ENCODE peak calls at places on chromosomes 1 and 21, in four cellular contexts. R, K, Z and H are unnamed samples.

GRCh38 chr1:47536646-47537118 is 98.8 kb downstream of the FOXD2 start:
- DNase-seq in Z (peak), R (no peak), K (no peak), H (no peak)

GRCh38 chr1:55309053-55309452 is 93.9 kb upstream of the USP24 start:
- DNase-seq in Z (no peak), K (no peak), R (no peak), H (no peak)

GRCh38 chr1:16392740-16393139 is 25.7 kb downstream of the SZRD1 start:
- DNase-seq in Z (no peak), K (no peak), R (no peak), H (no peak)

GRCh38 chr1:186033744-186034345 is 299.7 kb downstream of the HMCN1 start:
- DNase-seq in K (peak), R (no peak), Z (no peak), H (no peak)

GRCh38 chr1:35692310-35692709 is 26.4 kb downstream of the C1orf216 start:
- DNase-seq in K (no peak), Z (no peak), R (no peak), H (no peak)

GRCh38 chr1:182080955-182081582 is 19.6 kb upstream of the ZNF648 start:
- DNase-seq in K (peak), Z (peak), R (peak), H (peak)

GRCh38 chr1:153849487-153850185 is 73.1 kb downstream of the GATAD2B start:
- DNase-seq in R (peak), K (no peak), Z (no peak), H (peak)

GRCh38 chr1:6486433-6487011 is 4.9 kb downstream of the PLEKHG5 start:
- DNase-seq in Z (peak), R (peak), K (peak), H (peak)

GRCh38 chr1:198798923-198799386 is 160.1 kb downstream of the PTPRC start:
- DNase-seq in R (no peak), Z (no peak), K (no peak), H (peak)

GRCh38 chr1:86214605-86215004 is 58.0 kb upstream of the COL24A1 start:
- DNase-seq in Z (no peak), K (no peak), R (no peak), H (no peak)

GRCh38 chr1:221470000-221470698 is 271.7 kb downstream of the DUSP10 start:
- DNase-seq in K (peak), Z (no peak), R (no peak), H (no peak)

GRCh38 chr1:205938682-205939081 is 4.6 kb downstream of the SLC26A9 start:
- DNase-seq in K (no peak), R (no peak), Z (no peak), H (no peak)

GRCh38 chr1:29732438-29732837 is 496.1 kb downstream of the PTPRU start:
- DNase-seq in R (no peak), K (no peak), Z (no peak), H (no peak)

GRCh38 chr1:207698822-207699483 is 52.9 kb upstream of the CD46 start:
- DNase-seq in K (peak), Z (peak), R (peak), H (no peak)

GRCh38 chr1:6476483-6476882 is 10.5 kb upstream of the TNFRSF25 start:
- DNase-seq in R (no peak), K (no peak), Z (peak), H (no peak)

GRCh38 chr1:51963592-51964308 is 26.8 kb downstream of the RAB3B start:
- DNase-seq in Z (no peak), K (no peak), R (no peak), H (no peak)

GRCh38 chr1:236759252-236759859 is 35.7 kb upstream of the MTR start:
- DNase-seq in R (peak), Z (peak), K (peak), H (peak)

GRCh38 chr1:111334169-111334568 is 43.5 kb downstream of the CHIA start:
- DNase-seq in R (peak), K (peak), Z (peak), H (peak)

GRCh38 chr1:87642581-87643129 is 314.0 kb downstream of the LMO4 start:
- DNase-seq in R (no peak), K (no peak), Z (no peak), H (no peak)

GRCh38 chr1:165525708-165526107 is 18.1 kb upstream of the LRRC52 start:
- DNase-seq in R (no peak), K (no peak), Z (no peak), H (no peak)

GRCh38 chr1:94014635-94015488 is 105.6 kb upstream of the GCLM start:
- DNase-seq in R (no peak), K (peak), Z (no peak), H (no peak)

GRCh38 chr1:245155186-245156040 is 628 bp downstream of the KIF26B start:
- DNase-seq in K (peak), Z (peak), R (peak), H (peak)

GRCh38 chr1:8848663-8849386 is 29.7 kb downstream of the ENO1 start:
- DNase-seq in Z (peak), R (peak), K (peak), H (peak)

GRCh38 chr1:107444302-107444701 is 303.5 kb downstream of the NTNG1 start:
- DNase-seq in Z (no peak), R (no peak), K (no peak), H (no peak)

GRCh38 chr1:22547818-22548454 is 15.4 kb upstream of the EPHA8 start:
- DNase-seq in K (no peak), R (no peak), Z (no peak), H (no peak)

GRCh38 chr1:241470361-241470760 is 49.2 kb downstream of the FH start:
- DNase-seq in Z (no peak), K (no peak), R (no peak), H (no peak)

GRCh38 chr21:46158666-46159300 is 3.4 kb upstream of the FTCD start:
- DNase-seq in K (no peak), R (no peak), Z (no peak), H (no peak)

GRCh38 chr21:35658242-35658641 is 402.1 kb downstream of the SETD4 start:
- DNase-seq in R (no peak), K (no peak), Z (no peak), H (no peak)

GRCh38 chr1:111605553-111605952 is 14.0 kb upstream of the RAP1A start:
- DNase-seq in K (peak), R (no peak), Z (no peak), H (no peak)

GRCh38 chr1:22443332-22443731 is 8.3 kb upstream of the ZBTB40 start:
- DNase-seq in K (no peak), R (no peak), Z (no peak), H (no peak)

GRCh38 chr1:235996048-235996785 is 68.7 kb downstream of the NID1 start:
- DNase-seq in K (no peak), R (no peak), Z (no peak), H (peak)

GRCh38 chr1:53470155-53470554 is 11.0 kb downstream of the DMRTB1 start:
- DNase-seq in K (peak), R (no peak), Z (peak), H (peak)

GRCh38 chr1:108961752-108962486 is 1.4 kb downstream of the CLCC1 start:
- DNase-seq in Z (peak), R (no peak), K (no peak), H (no peak)

GRCh38 chr21:26883768-26884167 is 38.6 kb upstream of the ADAMTS1 start:
- DNase-seq in K (no peak), R (no peak), Z (no peak), H (no peak)

GRCh38 chr1:241485554-241485992 is 34.0 kb downstream of the FH start:
- DNase-seq in Z (no peak), K (peak), R (peak), H (peak)

GRCh38 chr1:186792870-186793581 is 35.7 kb upstream of the PLA2G4A start:
- DNase-seq in Z (no peak), R (no peak), K (peak), H (no peak)

GRCh38 chr1:207084701-207085180 is 3.9 kb upstream of the C4BPB start:
- DNase-seq in R (peak), Z (peak), K (peak), H (peak)

DNA sequence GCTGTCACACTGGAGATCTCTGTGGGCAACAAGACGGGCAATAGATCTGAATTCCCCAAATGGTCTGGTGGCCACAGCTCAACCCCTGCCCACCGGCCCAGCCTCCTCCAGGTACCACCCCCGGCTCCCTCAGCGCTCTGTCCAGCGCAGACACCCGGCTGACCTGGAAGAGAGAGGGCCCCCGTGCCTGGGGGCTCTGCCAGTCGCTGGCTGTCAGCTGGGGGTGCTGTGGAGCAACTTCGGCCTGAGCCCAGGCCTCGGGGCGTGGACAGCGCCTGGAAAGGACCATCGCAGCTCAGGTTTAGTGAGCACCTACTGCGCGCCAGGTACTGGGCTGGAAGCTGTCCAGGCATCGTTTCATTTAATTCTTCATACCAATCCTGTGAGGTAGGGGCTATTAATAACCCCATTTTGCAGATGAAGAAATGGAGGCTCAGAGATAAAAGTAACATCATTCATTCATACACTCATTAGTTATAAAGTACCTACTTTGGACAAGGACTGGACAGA is 51.0 kb downstream of the AHDC1 start:
- DNase-seq in R (no peak), Z (no peak), K (no peak), H (no peak)
- TF ChIP-seq CTCF in R (no peak), Z (no peak), K (no peak), H (no peak)

GRCh38 chr1:32198237-32199042 is 2.0 kb upstream of the CCDC28B start:
- DNase-seq in R (no peak), K (no peak), Z (no peak), H (no peak)

GRCh38 chr1:32200226-32201010 is at the start of gene CCDC28B:
- DNase-seq in Z (peak), K (peak), R (peak), H (peak)

GRCh38 chr1:32199043-32199716 is 1.2 kb upstream of the CCDC28B start:
- DNase-seq in Z (no peak), R (no peak), K (no peak), H (no peak)

GRCh38 chr1:32199717-32200072 is 700 bp upstream of the CCDC28B start:
- DNase-seq in K (no peak), R (no peak), Z (no peak), H (no peak)

DNA sequence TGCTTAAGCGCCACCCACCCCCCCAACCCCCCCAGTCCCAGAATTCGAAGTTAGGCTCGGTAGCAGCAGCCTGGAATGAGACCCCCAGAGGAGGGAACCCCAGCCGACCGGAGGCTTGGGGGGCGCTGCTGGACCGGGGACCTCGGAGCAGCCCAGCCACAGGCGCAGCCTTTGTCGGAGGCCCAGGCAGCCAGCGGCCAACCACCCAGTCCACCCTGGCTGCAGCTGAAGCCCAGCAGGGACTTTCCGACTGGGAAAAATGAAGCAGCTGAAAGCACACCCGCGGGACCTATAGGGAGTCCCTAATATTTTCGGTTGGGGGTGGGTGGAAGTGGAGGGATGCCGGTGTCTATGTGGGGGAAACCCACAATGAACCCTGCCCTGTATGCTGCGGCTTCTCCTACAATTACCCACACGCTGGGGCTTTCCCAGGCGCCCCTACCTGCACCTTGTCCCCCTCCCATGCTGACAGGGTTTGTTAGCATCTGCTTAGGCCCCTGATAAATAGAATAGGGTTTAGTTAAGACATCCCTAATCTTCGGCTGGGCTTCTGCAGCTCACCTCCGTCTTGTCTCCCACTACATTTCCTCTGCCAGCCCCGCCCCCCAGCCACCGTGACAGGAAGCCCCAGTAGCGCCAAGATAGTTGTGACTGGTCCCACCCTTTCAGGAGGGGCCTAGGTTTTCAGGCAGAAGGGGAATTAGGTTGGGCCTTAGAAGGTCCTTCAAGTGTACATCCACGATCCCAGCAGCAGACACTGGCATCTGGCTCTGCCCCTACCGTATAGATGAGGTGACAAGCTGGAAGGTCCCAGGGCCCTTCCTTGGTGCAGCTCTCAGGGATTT is 838 bp downstream of the CCDC28B start:
- DNase-seq in R (peak), Z (peak), K (peak), H (peak)
- TF ChIP-seq CTCF in R (no peak), Z (no peak), K (no peak), H (no peak)

DNA sequence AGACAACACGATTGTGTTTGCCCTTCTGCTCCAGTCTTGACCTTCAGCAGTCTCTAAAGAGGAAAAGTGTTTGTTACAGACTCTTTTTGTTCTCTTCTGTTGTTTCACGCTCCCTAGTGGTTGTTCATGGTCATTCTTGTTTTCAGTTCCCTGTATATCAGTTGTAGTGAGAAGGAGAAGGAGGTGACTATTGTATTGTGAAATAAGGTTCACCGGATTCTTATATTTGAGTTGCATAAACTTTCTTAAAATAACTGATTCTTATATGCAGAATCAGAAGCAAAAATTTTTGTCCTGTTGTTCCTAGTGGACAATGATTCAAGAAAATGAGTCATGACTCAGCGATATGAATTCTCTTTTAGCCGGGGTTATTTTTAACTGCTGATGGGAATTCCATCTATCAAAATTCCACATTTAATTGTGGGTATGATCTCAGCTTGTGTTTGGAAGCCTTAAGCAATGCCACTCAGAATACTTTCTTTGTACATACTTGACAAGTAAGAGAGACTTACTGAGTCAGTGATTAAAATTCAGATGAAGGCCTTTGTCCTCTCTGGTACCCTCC is 152.2 kb downstream of the CLEC20A start:
- DNase-seq in Z (peak), R (no peak), K (peak), H (peak)
- TF ChIP-seq CTCF in Z (no peak), R (no peak), K (peak), H (no peak)

DNA sequence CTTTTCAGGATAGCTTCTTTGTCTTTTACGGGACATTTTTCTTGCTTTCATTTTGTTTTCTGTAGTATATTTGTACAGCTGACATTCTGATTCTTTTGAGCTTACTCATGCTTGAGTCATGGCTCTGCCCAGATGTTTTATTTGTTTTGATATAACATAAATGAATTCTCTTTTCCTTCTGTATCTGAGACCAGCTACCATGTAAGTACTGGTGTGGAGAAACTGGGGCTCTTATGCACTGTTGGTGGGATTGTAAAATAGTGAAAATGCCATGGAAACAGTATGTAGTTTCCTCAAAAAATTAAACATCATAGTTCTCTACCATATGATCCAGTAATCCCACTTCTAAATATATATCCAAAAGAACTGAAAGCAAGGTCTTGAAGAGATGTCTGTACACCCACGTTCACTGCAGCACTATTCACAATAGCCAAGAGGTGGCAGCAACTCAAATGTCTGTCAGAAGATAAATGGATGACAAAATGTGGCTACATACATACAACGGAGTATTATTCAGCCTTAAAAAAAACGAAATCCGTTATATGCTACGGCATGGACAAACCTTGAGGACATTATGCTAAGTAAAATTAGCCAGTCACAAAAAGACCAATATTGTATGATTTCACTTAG is 61.4 kb downstream of the EIF2B3 start:
- DNase-seq in Z (peak), K (peak), R (peak), H (no peak)
- TF ChIP-seq CTCF in Z (no peak), K (peak), R (peak), H (peak)

GRCh38 chr1:209557216-209557615 is 26.3 kb upstream of the CAMK1G start:
- DNase-seq in Z (no peak), R (no peak), K (peak), H (no peak)

GRCh38 chr1:209552406-209553264 is 30.9 kb upstream of the CAMK1G start:
- DNase-seq in Z (no peak), K (no peak), R (no peak), H (no peak)

GRCh38 chr1:209556159-209556690 is 27.3 kb upstream of the CAMK1G start:
- DNase-seq in Z (no peak), K (no peak), R (no peak), H (no peak)

GRCh38 chr1:209550519-209550918 is 33.0 kb upstream of the CAMK1G start:
- DNase-seq in R (no peak), K (peak), Z (no peak), H (no peak)

DNA sequence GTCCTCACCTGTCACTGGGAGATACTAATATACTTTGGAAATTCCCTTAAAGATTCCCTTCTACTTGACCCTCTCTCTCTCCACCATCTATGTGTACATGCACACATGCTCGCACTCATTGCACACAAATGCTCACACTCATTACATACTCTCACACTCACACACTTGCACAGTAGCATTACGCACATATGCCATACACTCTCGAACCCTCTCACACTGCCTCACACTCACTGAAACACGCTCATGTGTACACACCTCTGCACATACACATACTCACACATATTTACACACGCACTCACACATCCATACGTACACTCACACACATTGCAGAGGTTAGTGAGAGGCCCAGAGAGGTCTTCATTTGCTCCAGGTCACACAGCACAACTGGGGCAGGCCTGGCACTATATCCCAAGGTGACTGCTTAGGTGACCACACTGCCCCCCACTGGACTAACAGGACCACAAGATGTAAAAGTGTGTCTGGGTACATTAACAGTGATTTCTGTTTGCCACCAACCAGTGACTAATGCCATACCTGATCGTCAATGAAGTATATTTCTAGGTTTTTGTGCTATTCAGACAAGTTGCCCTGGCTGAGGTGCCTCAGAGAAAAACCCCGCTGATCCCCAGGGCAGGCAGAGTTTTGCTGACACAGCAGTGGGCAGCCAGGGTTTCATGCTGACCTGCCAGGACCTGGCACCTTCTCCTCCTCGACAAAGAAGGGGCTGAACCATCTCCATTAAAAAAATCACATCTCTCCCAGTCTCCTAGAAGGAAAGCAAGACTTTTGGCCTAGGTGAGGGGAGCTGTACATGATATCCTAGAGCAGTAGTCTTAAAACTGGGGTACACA is 28.5 kb upstream of the CAMK1G start:
- DNase-seq in R (no peak), K (no peak), Z (no peak), H (no peak)
- TF ChIP-seq CTCF in R (no peak), K (no peak), Z (no peak), H (no peak)

DNA sequence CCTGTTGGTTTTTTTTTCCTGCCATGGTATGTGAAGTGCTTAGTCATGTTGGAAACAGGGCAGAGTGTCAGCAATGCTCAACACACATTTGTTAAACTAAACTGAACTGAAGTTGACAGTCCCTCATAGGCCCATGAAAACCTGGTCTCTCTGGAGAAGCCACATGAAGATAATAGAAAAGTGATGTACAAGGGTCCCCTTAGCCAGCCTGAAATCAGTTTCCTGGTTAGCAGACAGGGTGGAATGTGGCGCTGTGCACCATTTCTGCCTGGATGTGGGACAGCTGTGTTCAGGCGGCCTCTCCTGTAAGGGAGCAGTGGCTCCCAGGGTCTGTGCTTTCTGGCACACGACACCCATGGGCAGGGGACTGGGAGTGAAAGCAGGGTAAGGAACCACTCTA is 9.9 kb upstream of the CHI3L1 start:
- DNase-seq in Z (no peak), R (no peak), K (no peak), H (no peak)
- TF ChIP-seq CTCF in Z (no peak), R (no peak), K (no peak), H (no peak)

GRCh38 chr21:45040114-45040715 is 34.2 kb upstream of the ADARB1 start:
- DNase-seq in R (no peak), Z (no peak), K (no peak), H (no peak)
- TF ChIP-seq CTCF in R (no peak), Z (no peak), K (no peak), H (no peak)